ENCODE peak calls at places on chromosomes 3 and 15, in seven cellular contexts. R is heart right ventricle, K is cardiac muscle cell, C is HCT116, A is pancreas, G is colonic mucosa, F is esophagus squamous epithelium. X is an unnamed sample.

GRCh38 chr3:128442070-128442469 is 24.6 kb downstream of the DNAJB8 start:
- DNase-seq in R (no peak), K (no peak), C (no peak), A (no peak), G (no peak), F (no peak), X (no peak)

GRCh38 chr3:108099203-108099602 is 8.4 kb upstream of the CD47 start:
- DNase-seq in R (no peak), K (no peak), C (no peak), A (no peak), G (no peak), F (no peak), X (no peak)

GRCh38 chr15:82093774-82094211 is 48.0 kb upstream of the MEX3B start:
- DNase-seq in R (no peak), K (no peak), C (no peak), A (no peak), G (no peak), F (no peak), X (no peak)

GRCh38 chr15:98580577-98580976 is 67.8 kb upstream of the IGF1R start:
- DNase-seq in R (no peak), K (peak), C (no peak), A (no peak), G (no peak), F (no peak), X (no peak)

GRCh38 chr3:153339065-153339464 is 177.0 kb downstream of the RAP2B start:
- DNase-seq in R (no peak), K (no peak), C (no peak), A (no peak), G (no peak), F (no peak), X (no peak)

GRCh38 chr3:42071720-42072582 is 19.2 kb upstream of the TRAK1 start:
- DNase-seq in R (peak), K (peak), C (no peak), A (peak), G (peak), F (no peak), X (no peak)

GRCh38 chr3:76864375-76864774 is 175.5 kb upstream of the ROBO2 start:
- DNase-seq in R (no peak), K (no peak), C (no peak), A (no peak), G (no peak), F (no peak), X (no peak)

GRCh38 chr3:175346573-175347356 is 487.6 kb downstream of the NAALADL2 start:
- DNase-seq in R (peak), K (no peak), C (peak), A (peak), G (peak), F (no peak), X (peak)

GRCh38 chr3:155871746-155872158 is 1.3 kb downstream of the GMPS start:
- DNase-seq in R (no peak), K (no peak), C (no peak), A (no peak), G (no peak), F (no peak), X (no peak)
- H3K27ac ChIP-seq in R (peak), K (peak), C (peak), A (peak), G (peak), F (peak), X (peak)

GRCh38 chr3:9422712-9423424 is 25.5 kb downstream of the SETD5 start:
- DNase-seq in R (no peak), K (peak), C (peak), A (peak), G (peak), F (peak), X (no peak)
- TF ChIP-seq CTCF in R (peak), K (peak), C (peak), A (peak), G (peak), F (peak), X (peak)

GRCh38 chr15:39156166-39156565 is 424.7 kb upstream of the THBS1 start:
- DNase-seq in R (peak), K (no peak), C (no peak), A (no peak), G (no peak), F (no peak), X (no peak)

GRCh38 chr15:39154776-39155175 is 426.1 kb upstream of the THBS1 start:
- DNase-seq in R (no peak), K (no peak), C (no peak), A (no peak), G (no peak), F (no peak), X (no peak)

GRCh38 chr15:39153718-39154117 is 427.2 kb upstream of the THBS1 start:
- DNase-seq in R (no peak), K (no peak), C (no peak), A (no peak), G (peak), F (no peak), X (no peak)

GRCh38 chr15:39153058-39153457 is 427.8 kb upstream of the THBS1 start:
- DNase-seq in R (no peak), K (no peak), C (no peak), A (no peak), G (no peak), F (no peak), X (no peak)

DNA sequence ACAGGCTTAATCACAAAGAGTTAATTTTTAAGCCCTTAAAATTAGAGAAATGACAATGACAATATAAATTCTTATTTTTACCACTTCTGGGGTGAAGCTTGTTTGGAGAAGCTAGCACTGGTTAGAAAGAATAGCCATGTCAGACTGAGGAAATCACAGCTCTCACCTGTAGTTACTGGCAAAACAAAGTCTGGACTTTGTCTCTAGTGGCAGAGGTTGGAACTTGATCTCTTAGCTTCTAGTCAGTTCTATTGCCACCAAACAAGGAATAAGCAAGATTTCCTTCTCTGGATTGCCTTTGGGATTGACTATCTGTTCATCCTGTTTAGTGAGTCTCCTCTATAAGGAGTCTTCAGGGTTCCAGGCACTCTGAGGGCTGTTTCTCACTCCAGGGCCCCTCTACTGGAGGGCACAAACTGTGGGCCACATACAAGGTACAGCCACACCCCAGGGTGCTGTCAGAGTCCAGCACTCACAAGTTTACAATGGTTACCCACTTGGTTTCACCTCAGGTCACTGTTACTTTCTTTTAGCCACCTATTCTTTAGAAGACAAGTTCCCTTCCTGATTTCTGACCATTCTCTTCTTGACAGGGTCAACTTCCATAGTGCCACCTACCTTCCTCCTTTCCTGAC is 426.6 kb upstream of the THBS1 start:
- DNase-seq in R (no peak), K (no peak), C (no peak), A (no peak), G (peak), F (no peak), X (no peak)
- H3K27ac ChIP-seq in R (no peak), K (no peak), C (no peak), A (no peak), G (peak), F (peak), X (no peak)

GRCh38 chr3:65751123-65751700 is 287.5 kb downstream of the MAGI1 start:
- DNase-seq in R (peak), K (peak), C (peak), A (peak), G (peak), F (no peak), X (no peak)
- TF ChIP-seq CTCF in R (peak), K (peak), C (peak), A (peak), G (peak), F (peak), X (peak)

DNA sequence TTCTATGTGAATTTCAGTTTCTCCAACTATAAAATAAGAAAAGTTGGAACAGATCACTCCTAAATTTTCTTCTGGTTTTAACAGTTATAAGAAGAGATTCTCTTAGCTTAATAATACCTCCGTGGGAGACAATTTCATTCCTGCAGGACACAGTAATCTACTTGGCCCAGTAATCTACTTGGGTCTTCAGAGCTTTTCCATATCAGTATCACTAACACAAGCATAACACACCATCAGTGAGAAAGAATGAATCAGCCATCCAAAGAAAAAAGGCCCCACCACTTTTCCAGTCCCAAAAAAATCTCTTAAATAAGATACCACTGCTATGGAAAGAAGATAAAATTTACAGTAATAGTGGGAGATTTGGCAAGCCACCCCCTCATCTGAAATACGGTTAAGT is 20.2 kb downstream of the SIN3A start:
- DNase-seq in R (no peak), K (no peak), C (no peak), A (no peak), G (no peak), F (no peak), X (no peak)
- H3K27ac ChIP-seq in R (no peak), K (peak), C (no peak), A (no peak), G (no peak), F (no peak), X (no peak)

X was measured in left lung.